ENCODE peak calls at places on chromosomes 1 and 21, in seven cellular contexts. X is MM.1S, L is GM23338, K is PC-3, E is hepatocyte, R is HCT116, G is GM23248. V is an unnamed sample.

GRCh38 chr1:240312872-240313271 is 221.2 kb downstream of the FMN2 start:
- DNase-seq in K (peak; percentile 80), R (no peak), G (peak; percentile 95), X (no peak), E (peak; percentile 34), L (no peak), V (no peak)

GRCh38 chr1:214558002-214558770 is 6.8 kb upstream of the PTPN14 start:
- DNase-seq in X (no peak), R (no peak), G (peak; percentile 93), E (no peak), L (no peak), K (peak; percentile 70), V (no peak)

GRCh38 chr1:93692983-93693591 is 11.4 kb upstream of the BCAR3 start:
- DNase-seq in R (peak; percentile 89), L (no peak), E (no peak), X (no peak), K (peak; percentile 97), G (peak; percentile 96), V (no peak)

GRCh38 chr21:45983981-45984551 is 2.5 kb downstream of the COL6A1 start:
- DNase-seq in L (no peak), K (peak; percentile 65), X (no peak), G (peak; percentile 83), R (no peak), E (no peak), V (no peak)

GRCh38 chr1:80982831-80983230 is 817.9 kb upstream of the ADGRL2 start:
- DNase-seq in X (no peak), K (no peak), E (no peak), G (no peak), R (no peak), L (no peak), V (no peak)

GRCh38 chr1:2258996-2259395 is 30.9 kb downstream of the SKI start:
- DNase-seq in L (no peak), K (no peak), G (no peak), X (no peak), R (no peak), E (no peak), V (no peak)

GRCh38 chr1:89540406-89540970 is 15.9 kb downstream of the LRRC8B start:
- DNase-seq in K (no peak), E (no peak), X (no peak), G (no peak), L (no peak), R (no peak), V (no peak)

GRCh38 chr1:232047473-232047872 is 420.9 kb downstream of the DISC1 start:
- DNase-seq in R (peak; percentile 13), G (no peak), X (no peak), E (no peak), L (peak; percentile 36), K (peak; percentile 44), V (no peak)

GRCh38 chr1:56157477-56157876 is 421.9 kb downstream of the PLPP3 start:
- DNase-seq in E (no peak), R (no peak), K (no peak), L (no peak), G (no peak), X (no peak), V (no peak)

GRCh38 chr1:21754583-21754982 is 28.4 kb downstream of the USP48 start:
- DNase-seq in E (no peak), R (no peak), L (no peak), G (no peak), K (no peak), X (no peak), V (no peak)

GRCh38 chr1:91278754-91279153 is 125.9 kb downstream of the HFM1 start:
- DNase-seq in X (peak; percentile 27), L (peak; percentile 67), G (peak; percentile 34), R (peak; percentile 12), E (peak; percentile 18), K (peak; percentile 25), V (peak; percentile 22)

GRCh38 chr1:100734716-100735115 is 15.2 kb downstream of the VCAM1 start:
- DNase-seq in G (peak; percentile 63), K (peak; percentile 81), E (no peak), X (no peak), R (no peak), L (no peak), V (no peak)

GRCh38 chr1:168520052-168520751 is 23.6 kb downstream of the XCL2 start:
- DNase-seq in R (no peak), G (no peak), E (no peak), X (no peak), K (no peak), L (peak; percentile 25), V (peak; percentile 7)

GRCh38 chr21:31903896-31904295 is 31.1 kb downstream of the HUNK start:
- DNase-seq in L (no peak), E (no peak), R (no peak), X (no peak), K (no peak), G (no peak), V (no peak)

GRCh38 chr1:8239039-8239305 is 78.9 kb upstream of the SLC45A1 start:
- DNase-seq in E (no peak), R (peak; percentile 29), L (peak; percentile 42), G (peak; percentile 61), X (no peak), K (peak; percentile 66), V (no peak)

GRCh38 chr21:26389971-26390641 is 183.0 kb downstream of the CYYR1 start:
- DNase-seq in X (peak; percentile 83), L (no peak), G (peak; percentile 86), E (no peak), R (peak; percentile 34), K (peak; percentile 96), V (no peak)

GRCh38 chr21:28688381-28688780 is 304.3 kb downstream of the LTN1 start:
- DNase-seq in L (no peak), X (no peak), K (peak; percentile 84), E (no peak), G (peak; percentile 18), R (no peak), V (no peak)

GRCh38 chr21:30567617-30568016 is 6.5 kb upstream of the KRTAP19-7 start:
- DNase-seq in E (no peak), L (no peak), K (no peak), R (no peak), X (no peak), G (no peak), V (no peak)

GRCh38 chr1:20194770-20195463 is 8.6 kb upstream of the PLA2G2C start:
- DNase-seq in E (peak; percentile 68), K (peak; percentile 77), G (peak; percentile 78), X (peak; percentile 42), R (peak; percentile 56), L (peak; percentile 80), V (peak; percentile 74)

GRCh38 chr1:67429528-67430357 is 459 bp downstream of the SERBP1 start:
- DNase-seq in E (peak; percentile 44), X (peak; percentile 38), G (peak; percentile 73), K (peak; percentile 27), R (no peak), L (peak; percentile 29), V (peak; percentile 56)

GRCh38 chr21:27339902-27340301 is 373.0 kb upstream of the ADAMTS5 start:
- DNase-seq in L (no peak), E (no peak), X (no peak), R (no peak), K (no peak), G (no peak), V (no peak)

GRCh38 chr1:155013632-155014031 is 11.0 kb downstream of the ZBTB7B start:
- DNase-seq in K (no peak), E (no peak), R (no peak), X (no peak), G (no peak), L (no peak), V (no peak)

GRCh38 chr21:35782667-35783066 is 277.7 kb downstream of the SETD4 start:
- DNase-seq in R (no peak), K (no peak), G (no peak), L (no peak), E (no peak), X (no peak), V (no peak)

GRCh38 chr21:43352568-43353281 is 74.2 kb downstream of the SIK1 start:
- DNase-seq in L (no peak), G (no peak), K (peak; percentile 12), E (no peak), X (peak; percentile 99), R (peak; percentile 56), V (no peak)

GRCh38 chr1:157004771-157005170 is 40.8 kb downstream of the ARHGEF11 start:
- DNase-seq in E (no peak), L (peak; percentile 24), X (no peak), K (no peak), R (no peak), G (no peak), V (no peak)

GRCh38 chr1:21816602-21817302 is 4.7 kb downstream of the LDLRAD2 start:
- DNase-seq in K (peak; percentile 80), X (no peak), L (no peak), R (peak; percentile 18), E (peak; percentile 69), G (peak; percentile 48), V (no peak)

GRCh38 chr1:213369465-213369864 is 318.4 kb downstream of the RPS6KC1 start:
- DNase-seq in R (no peak), G (no peak), X (no peak), K (no peak), L (no peak), E (no peak), V (no peak)

GRCh38 chr1:39657402-39657801 is 14.5 kb downstream of the NT5C1A start:
- DNase-seq in L (no peak), X (no peak), R (no peak), E (no peak), K (no peak), G (peak; percentile 74), V (no peak)
- TF ChIP-seq EZH2 in L (no peak), X (no peak), R (no peak), E (no peak), K (no peak), G (no peak), V (no peak)

DNA sequence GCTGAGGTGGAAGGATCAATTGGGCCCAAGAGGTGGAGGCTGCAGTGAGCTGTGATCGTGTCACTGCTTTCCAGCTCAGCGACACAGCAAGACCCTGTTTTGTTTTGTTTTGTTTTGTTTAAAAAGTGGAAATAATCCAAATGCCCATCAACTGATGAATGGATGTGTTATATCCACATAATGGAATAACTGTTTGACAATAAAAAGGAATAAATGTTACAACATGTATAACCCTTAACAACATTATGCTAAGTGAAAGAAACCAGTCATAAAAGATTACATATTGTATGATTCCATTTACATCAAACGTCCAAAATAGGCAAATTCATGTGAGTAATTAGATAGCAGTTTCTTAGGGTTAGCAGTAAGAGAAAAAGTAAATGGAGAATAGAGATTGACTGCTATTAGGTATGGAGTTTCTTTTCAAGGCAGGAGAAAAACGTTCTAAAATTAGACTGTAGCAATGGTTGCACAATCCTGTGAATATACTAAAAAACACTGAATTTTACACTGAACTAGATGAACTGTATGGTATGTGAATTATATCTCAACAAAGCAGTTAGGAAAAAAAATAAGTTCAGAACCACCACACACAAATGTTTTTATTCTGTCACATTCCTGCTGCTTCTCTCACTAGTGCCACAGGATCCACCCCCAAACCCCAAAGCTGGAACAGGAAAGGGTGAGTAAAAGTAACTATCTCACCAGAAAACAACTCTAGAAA is 15.7 kb downstream of the FOXJ3 start:
- DNase-seq in X (no peak), K (no peak), R (no peak), E (no peak), G (peak; percentile 82), L (no peak), V (no peak)
- TF ChIP-seq EZH2phosphoT487 in X (no peak), K (no peak), R (no peak), E (no peak), G (no peak), L (no peak), V (no peak)

GRCh38 chr1:26156285-26157038 is 2.4 kb upstream of the FAM110D start:
- DNase-seq in K (no peak), R (no peak), E (no peak), L (peak; percentile 82), G (no peak), X (no peak), V (no peak)
- H3K4me1 ChIP-seq in K (peaks cover 8% of the 10 kb centered on the region), R (peaks cover 34% of the 10 kb centered on the region), E (peaks cover 8% of the 10 kb centered on the region), L (peaks cover 50% of the 10 kb centered on the region), G (no peaks in the 10 kb centered on the region), X (peaks cover 5% of the 10 kb centered on the region), V (peaks cover 62% of the 10 kb centered on the region)

GRCh38 chr1:10637833-10638558 is 158.4 kb downstream of the CASZ1 start:
- DNase-seq in G (no peak), R (no peak), X (no peak), E (no peak), L (no peak), K (no peak), V (no peak)
- TF ChIP-seq EZH2 in G (no peak), R (no peak), X (no peak), E (no peak), L (peak; percentile 44), K (no peak), V (no peak)